ENCODE peak calls at places on chromosomes 4 and X, in seven cellular contexts. Q is stomach, E is heart left ventricle, F is mesenchymal stem cell, O is cardiac muscle cell, W is small intestine, L is ascending aorta. K is an unnamed sample. For H3K27me3 and H3K9me3, the result is how much of the 10 kb centered on the place peaks cover.

GRCh38 chr4:9970399-9971011 is 50.8 kb downstream of the SLC2A9 start:
- DNase-seq in E (no peak), Q (no peak), F (no peak), L (no peak), O (no peak), W (no peak), K (no peak)

GRCh38 chr4:81826817-81827424 is 355.2 kb upstream of the RASGEF1B start:
- DNase-seq in Q (no peak), F (no peak), O (no peak), W (no peak), L (no peak), E (no peak), K (no peak)

GRCh38 chr4:76035799-76036389 is at the start of gene CXCL11:
- DNase-seq in E (no peak), W (no peak), F (no peak), O (no peak), L (no peak), Q (no peak), K (no peak)

GRCh38 chr4:41214158-41215146 is at the start of gene APBB2:
- DNase-seq in F (peak), E (peak), L (peak), W (peak), Q (peak), O (peak), K (peak)

GRCh38 chr4:81601270-81601694 is 129.6 kb upstream of the RASGEF1B start:
- DNase-seq in L (no peak), W (no peak), Q (no peak), O (no peak), F (no peak), E (no peak), K (no peak)

GRCh38 chr4:141275834-141276233 is 55.1 kb downstream of the ZNF330 start:
- DNase-seq in W (no peak), F (peak), E (no peak), L (no peak), O (no peak), Q (no peak), K (no peak)

GRCh38 chr4:145044341-145044740 is 53.7 kb downstream of the ANAPC10 start:
- DNase-seq in O (no peak), F (peak), L (no peak), W (no peak), Q (no peak), E (no peak), K (no peak)

GRCh38 chrX:15815779-15816452 is 25.6 kb downstream of the ZRSR2 start:
- DNase-seq in O (peak), E (no peak), W (peak), F (peak), Q (no peak), L (no peak), K (peak)

GRCh38 chrX:151896734-151897474 is 15.8 kb upstream of the MAGEA4 start:
- DNase-seq in Q (no peak), O (no peak), W (no peak), E (no peak), F (no peak), L (no peak), K (no peak)

GRCh38 chr4:56320293-56320692 is 67.0 kb downstream of the AASDH start:
- DNase-seq in F (no peak), L (no peak), E (no peak), W (no peak), O (no peak), Q (no peak), K (no peak)

GRCh38 chr4:128060130-128060619 is 937 bp upstream of the LARP1B start:
- DNase-seq in O (no peak), E (no peak), F (no peak), Q (no peak), L (no peak), W (no peak), K (no peak)

GRCh38 chr4:22029803-22030202 is 81.2 kb upstream of the KCNIP4 start:
- DNase-seq in E (no peak), W (no peak), Q (no peak), O (no peak), F (no peak), L (no peak), K (no peak)

GRCh38 chr4:156578005-156578404 is 393.6 kb downstream of the PDGFC start:
- DNase-seq in W (no peak), E (no peak), O (no peak), Q (no peak), F (no peak), L (no peak), K (no peak)

GRCh38 chr4:164937576-164938270 is 39.7 kb downstream of the TRIM61 start:
- DNase-seq in Q (no peak), E (no peak), F (peak), L (no peak), W (no peak), O (peak), K (no peak)

GRCh38 chrX:68261060-68261672 is 172.1 kb downstream of the OPHN1 start:
- DNase-seq in E (no peak), L (no peak), O (no peak), Q (no peak), W (no peak), F (no peak), K (no peak)

DNA sequence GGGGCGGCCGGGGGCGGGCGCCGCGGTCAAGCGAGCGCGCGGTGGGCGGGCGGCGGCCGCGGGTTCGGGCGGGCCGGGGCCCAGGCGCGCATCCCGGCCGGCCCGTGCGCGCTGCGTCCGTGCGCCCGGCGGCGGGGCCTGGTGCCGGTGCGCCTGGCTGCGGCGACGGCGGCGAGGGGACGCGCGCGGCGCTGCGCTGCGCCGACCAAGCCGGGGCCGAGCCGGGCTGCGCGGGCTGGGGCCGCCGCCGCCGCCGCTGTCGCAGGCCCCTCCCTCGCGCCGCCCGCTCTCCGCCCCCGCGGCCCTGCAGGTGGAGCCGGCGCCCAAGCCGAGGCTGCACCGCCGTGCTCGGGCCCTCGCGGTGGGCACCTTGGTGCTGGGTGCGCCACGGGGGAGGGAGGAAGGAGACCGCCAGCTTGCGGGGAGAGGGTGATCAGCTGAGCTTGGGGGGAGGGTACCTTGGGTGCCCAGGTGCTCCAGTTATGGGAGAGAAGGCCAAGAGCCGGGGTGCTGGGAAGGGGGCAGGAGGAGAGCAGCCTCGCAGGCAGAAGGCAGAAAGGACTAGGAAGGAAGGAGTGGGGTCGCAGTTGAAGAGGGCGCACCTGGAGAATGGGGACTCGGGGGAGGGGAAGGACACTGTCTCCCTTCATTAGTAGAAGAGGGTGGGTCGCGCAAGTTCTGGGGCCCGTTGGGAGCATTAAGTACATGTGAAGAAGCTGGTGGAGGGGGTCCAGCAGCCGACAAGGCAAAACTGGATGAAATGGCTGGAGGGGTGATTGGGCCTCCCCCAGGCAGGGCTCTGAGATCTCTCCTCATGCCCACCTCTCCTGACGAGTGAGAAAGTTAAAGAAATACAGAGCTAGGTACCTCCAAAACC is at the start of gene PPP2R2C:
- DNase-seq in L (no peak), O (peak), F (no peak), E (no peak), Q (no peak), W (no peak), K (peak)
- H3K27me3 ChIP-seq in L (under half), O (half or more), F (half or more), E (half or more), Q (half or more), W (under half), K (under half)

DNA sequence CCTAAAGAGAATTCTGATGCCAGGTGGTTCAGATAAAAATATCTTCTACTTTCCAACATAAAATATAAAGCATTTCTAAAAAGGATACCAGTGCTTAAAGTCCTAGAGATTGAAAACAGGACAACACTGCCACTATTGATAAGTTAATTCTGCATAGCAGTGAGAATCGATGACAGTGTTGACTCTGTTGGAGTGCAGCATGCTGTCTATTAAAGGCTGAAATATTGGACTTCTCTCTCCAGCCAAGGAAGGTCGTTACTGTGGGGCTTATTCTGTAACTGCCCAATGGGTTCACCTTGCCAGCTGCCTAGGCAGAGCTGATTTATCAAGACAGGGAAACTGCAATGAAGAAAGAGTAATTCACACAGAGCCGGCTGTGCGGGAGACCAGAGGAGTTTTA is 37.7 kb upstream of the PGM2 start:
- DNase-seq in F (no peak), Q (no peak), L (no peak), O (no peak), W (no peak), E (no peak), K (no peak)
- H3K9me3 ChIP-seq in F (under half), Q (under half), L (under half), O (under half), W (under half), E (under half), K (under half)

GRCh38 chr4:4680243-4680642 is 138.4 kb upstream of the STX18 start:
- DNase-seq in W (no peak), E (no peak), L (no peak), F (no peak), O (no peak), Q (no peak), K (no peak)

GRCh38 chr4:4680758-4681157 is 138.9 kb upstream of the STX18 start:
- DNase-seq in Q (no peak), F (no peak), E (no peak), L (no peak), W (no peak), O (no peak), K (no peak)

GRCh38 chr4:4675051-4675581 is 133.3 kb upstream of the STX18 start:
- DNase-seq in F (no peak), Q (no peak), O (no peak), W (no peak), E (no peak), L (no peak), K (no peak)

GRCh38 chr4:4675636-4676035 is 133.8 kb upstream of the STX18 start:
- DNase-seq in O (no peak), W (no peak), L (no peak), Q (no peak), F (no peak), E (no peak), K (no peak)

GRCh38 chr4:4677825-4678522 is 136.1 kb upstream of the STX18 start:
- DNase-seq in F (peak), L (no peak), E (no peak), O (peak), W (no peak), Q (no peak), K (peak)
- H3K4me3 ChIP-seq in F (no peak), L (peak), E (no peak), O (no peak), W (no peak), Q (no peak), K (no peak)

DNA sequence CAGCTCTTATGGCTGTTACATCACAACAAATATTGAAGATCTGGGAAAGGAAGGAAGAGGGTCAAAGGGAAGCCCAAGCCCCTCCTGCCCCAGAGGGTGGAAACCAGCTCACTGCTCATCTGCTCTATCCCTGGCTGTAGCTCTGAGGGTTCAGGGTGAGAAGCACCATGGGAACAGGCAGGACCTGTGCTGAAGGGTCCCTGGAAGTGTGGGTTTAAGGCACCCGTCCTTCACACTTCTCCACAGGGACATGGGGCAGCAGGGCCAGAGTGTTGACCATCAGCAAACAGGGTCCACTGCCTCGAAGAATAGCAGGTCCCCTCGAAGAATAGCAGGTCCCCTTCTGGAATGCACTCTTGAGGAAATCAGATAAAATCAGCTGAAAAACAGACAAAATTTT is 4.4 kb downstream of the RTL5 start:
- DNase-seq in W (no peak), Q (no peak), L (no peak), O (no peak), F (no peak), E (no peak), K (no peak)
- H3K27me3 ChIP-seq in W (under half), Q (under half), L (under half), O (under half), F (half or more), E (under half), K (under half)

DNA sequence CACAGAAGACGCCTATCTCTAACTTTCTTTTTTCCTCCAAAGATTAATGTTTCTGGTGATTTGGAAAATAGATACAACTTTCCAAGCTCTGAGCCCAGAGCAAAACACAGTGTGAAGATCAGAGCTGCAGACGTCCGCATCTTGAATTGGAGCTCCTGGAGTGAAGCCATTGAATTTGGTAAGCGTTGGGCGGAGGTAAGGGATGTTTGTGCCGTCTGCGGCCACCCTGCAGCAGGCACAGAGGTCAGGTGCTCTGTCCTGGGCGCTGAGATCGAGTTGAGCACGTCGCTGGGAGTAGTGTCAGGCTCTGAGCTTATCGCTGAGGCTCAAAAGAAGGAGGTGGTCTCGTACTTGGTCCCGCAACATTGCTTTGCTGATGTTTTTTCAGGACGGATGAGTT is 31.8 kb downstream of the CSF2RA start:
- DNase-seq in Q (no peak), O (no peak), E (no peak), W (no peak), L (no peak), F (no peak), K (no peak)
- H3K9me3 ChIP-seq in Q (under half), O (under half), E (under half), W (under half), L (under half), F (under half), K (under half)

GRCh38 chr4:2363951-2364653 is 54.3 kb downstream of the ZFYVE28 start:
- DNase-seq in W (no peak), E (no peak), F (no peak), Q (no peak), L (no peak), O (no peak), K (no peak)

GRCh38 chr4:2363056-2363719 is 55.3 kb downstream of the ZFYVE28 start:
- DNase-seq in F (no peak), W (peak), O (peak), Q (peak), L (no peak), E (no peak), K (no peak)

GRCh38 chr4:2365054-2365912 is 53.2 kb downstream of the ZFYVE28 start:
- DNase-seq in F (no peak), E (no peak), Q (no peak), O (no peak), W (no peak), L (no peak), K (no peak)

GRCh38 chr4:2365913-2366210 is 52.6 kb downstream of the ZFYVE28 start:
- DNase-seq in W (no peak), L (no peak), O (no peak), Q (no peak), F (no peak), E (no peak), K (no peak)

GRCh38 chr4:2364654-2365053 is 53.8 kb downstream of the ZFYVE28 start:
- DNase-seq in L (no peak), E (peak), Q (peak), O (no peak), W (peak), F (no peak), K (no peak)
- H3K4me3 ChIP-seq in L (peak), E (peak), Q (peak), O (no peak), W (no peak), F (no peak), K (no peak)

K was measured in BE2C.